ENCODE peak calls at places on chromosomes 11 and 22, in five cellular contexts. P, Q, J, G and F are unnamed samples.

GRCh38 chr11:103779054-103779453 is 257.4 kb upstream of the DDI1 start:
- DNase-seq in P (no peak), Q (no peak), J (no peak), G (no peak), F (no peak)

GRCh38 chr11:94130589-94131362 is 2.1 kb downstream of the PANX1 start:
- DNase-seq in P (no peak), Q (no peak), J (peak), G (peak), F (no peak)

GRCh38 chr22:20520093-20520511 is 12.7 kb downstream of the MED15 start:
- DNase-seq in P (no peak), Q (no peak), J (no peak), G (no peak), F (no peak)

GRCh38 chr11:17572791-17573460 is 25.9 kb downstream of the OTOG start:
- DNase-seq in P (no peak), Q (no peak), J (no peak), G (no peak), F (no peak)

GRCh38 chr11:15418887-15419286 is 304.2 kb downstream of the INSC start:
- DNase-seq in P (peak), Q (no peak), J (no peak), G (no peak), F (no peak)

GRCh38 chr22:43749473-43749872 is 62.6 kb downstream of the EFCAB6 start:
- DNase-seq in P (no peak), Q (no peak), J (no peak), G (no peak), F (no peak)

GRCh38 chr11:94897330-94897768 is 76.0 kb downstream of the CWC15 start:
- DNase-seq in P (no peak), Q (peak), J (peak), G (no peak), F (no peak)

GRCh38 chr11:20355221-20356219 is 8.0 kb upstream of the HTATIP2 start:
- DNase-seq in P (no peak), Q (peak), J (peak), G (no peak), F (peak)

GRCh38 chr11:36512016-36512415 is 1.9 kb upstream of the TRAF6 start:
- DNase-seq in P (no peak), Q (no peak), J (no peak), G (no peak), F (no peak)

GRCh38 chr11:3043315-3043871 is 13.8 kb downstream of the CARS1 start:
- DNase-seq in P (no peak), Q (no peak), J (peak), G (no peak), F (no peak)

GRCh38 chr11:73652046-73652730 is 5.8 kb downstream of the PLEKHB1 start:
- DNase-seq in P (peak), Q (no peak), J (no peak), G (no peak), F (no peak)

GRCh38 chr11:13315517-13316432 is 38.2 kb downstream of the BMAL1 start:
- DNase-seq in P (no peak), Q (no peak), J (peak), G (no peak), F (no peak)

GRCh38 chr22:46812034-46812605 is 49.7 kb downstream of the TBC1D22A start:
- DNase-seq in P (no peak), Q (no peak), J (peak), G (no peak), F (no peak)

GRCh38 chr22:17159504-17159951 is 451 bp upstream of the HDHD5 start:
- DNase-seq in P (no peak), Q (peak), J (peak), G (no peak), F (no peak)

GRCh38 chr11:82494988-82495432 is 238.7 kb downstream of the FAM181B start:
- DNase-seq in P (no peak), Q (peak), J (no peak), G (no peak), F (peak)